ENCODE peak calls at places on chromosomes 7 and 10, in nine cellular contexts. J is NCI-H774; K is neural crest cell; P is mesothelial cell of epicardium; D is T-helper 9 cell; U is NCI-H2081; N is EH; M is activated naive CD8-positive, alpha-beta T cell treated with anti-CD3 and anti-CD28 coated beads for 36 hours; F is T-helper 17 cell. E is an unnamed sample.
A peak's percentile ranks its signal among the peaks of the same experiment; 100 is the strongest.

GRCh38 chr10:124092270-124093075 is 925 bp downstream of the CHST15 start:
- DNase-seq in J (no peak), K (peak; percentile 23), P (peak; percentile 72), D (peak; percentile 16), U (no peak), N (peak; percentile 25), M (peak; percentile 51), F (peak; percentile 18), E (no peak)

GRCh38 chr10:4240641-4241197 is 455.7 kb upstream of the KLF6 start:
- DNase-seq in J (no peak), K (no peak), P (no peak), D (no peak), U (no peak), N (peak; percentile 97), M (no peak), F (no peak), E (no peak)

GRCh38 chr7:92527300-92528187 is 776 bp downstream of the PEX1 start:
- DNase-seq in J (peak; percentile 17), K (peak; percentile 40), P (peak; percentile 64), D (peak; percentile 45), U (peak; percentile 65), N (peak; percentile 58), M (peak; percentile 70), F (peak; percentile 22), E (peak; percentile 56)

GRCh38 chr10:73635781-73636180 is 5.5 kb downstream of the MYOZ1 start:
- DNase-seq in J (no peak), K (no peak), P (no peak), D (no peak), U (no peak), N (no peak), M (no peak), F (no peak), E (no peak)

GRCh38 chr10:71852335-71852937 is 1.4 kb upstream of the PSAP start:
- DNase-seq in J (no peak), K (no peak), P (no peak), D (no peak), U (no peak), N (no peak), M (no peak), F (peak; percentile 8), E (no peak)

GRCh38 chr7:99267530-99268360 is 4.9 kb upstream of the MYH16 start:
- DNase-seq in J (no peak), K (peak; percentile 19), P (no peak), D (no peak), U (no peak), N (peak; percentile 81), M (no peak), F (no peak), E (no peak)

GRCh38 chr10:86247588-86247987 is 119.0 kb downstream of the GRID1 start:
- DNase-seq in J (no peak), K (no peak), P (no peak), D (no peak), U (no peak), N (no peak), M (no peak), F (no peak), E (no peak)

GRCh38 chr7:102220929-102221850 is 65.5 kb upstream of the SH2B2 start:
- DNase-seq in J (no peak), K (no peak), P (no peak), D (no peak), U (no peak), N (peak; percentile 82), M (no peak), F (no peak), E (no peak)

GRCh38 chr7:90958669-90959068 is 305.6 kb upstream of the FZD1 start:
- DNase-seq in J (no peak), K (no peak), P (no peak), D (no peak), U (no peak), N (peak; percentile 85), M (no peak), F (no peak), E (peak; percentile 42)

GRCh38 chr10:90087197-90088007 is 386.0 kb downstream of the KIF20B start:
- DNase-seq in J (no peak), K (no peak), P (no peak), D (no peak), U (no peak), N (peak; percentile 32), M (peak; percentile 25), F (no peak), E (no peak)

GRCh38 chr7:31104361-31105255 is 52.5 kb downstream of the ADCYAP1R1 start:
- DNase-seq in J (no peak), K (no peak), P (peak; percentile 13), D (no peak), U (no peak), N (no peak), M (no peak), F (no peak), E (no peak)

GRCh38 chr7:105270117-105270516 is 118.6 kb downstream of the SRPK2 start:
- DNase-seq in J (no peak), K (no peak), P (no peak), D (no peak), U (no peak), N (no peak), M (peak; percentile 5), F (no peak), E (no peak)

GRCh38 chr7:30970074-30970473 is 6.3 kb downstream of the GHRHR start:
- DNase-seq in J (no peak), K (no peak), P (no peak), D (no peak), U (no peak), N (no peak), M (no peak), F (no peak), E (no peak)

GRCh38 chr7:82029236-82029635 is 259.4 kb upstream of the HGF start:
- DNase-seq in J (no peak), K (no peak), P (no peak), D (no peak), U (no peak), N (peak; percentile 24), M (no peak), F (no peak), E (no peak)

GRCh38 chr10:124281666-124282065 is 137.1 kb downstream of the OAT start:
- DNase-seq in J (no peak), K (no peak), P (no peak), D (no peak), U (no peak), N (no peak), M (no peak), F (no peak), E (no peak)

GRCh38 chr7:21104124-21104500 is 317.4 kb upstream of the SP8 start:
- DNase-seq in J (no peak), K (no peak), P (no peak), D (no peak), U (no peak), N (no peak), M (no peak), F (no peak), E (no peak)

GRCh38 chr7:31938650-31939049 is 131.6 kb downstream of the PDE1C start:
- DNase-seq in J (no peak), K (no peak), P (no peak), D (no peak), U (no peak), N (peak; percentile 79), M (no peak), F (no peak), E (no peak)

GRCh38 chr7:17340655-17341054 is 42.2 kb downstream of the AHR start:
- DNase-seq in J (no peak), K (no peak), P (no peak), D (no peak), U (no peak), N (no peak), M (no peak), F (no peak), E (no peak)

GRCh38 chr7:157683251-157684156 is 346.7 kb downstream of the DNAJB6 start:
- DNase-seq in J (no peak), K (no peak), P (no peak), D (no peak), U (no peak), N (no peak), M (no peak), F (no peak), E (no peak)

GRCh38 chr10:8325417-8325980 is 271.0 kb downstream of the GATA3 start:
- DNase-seq in J (no peak), K (no peak), P (no peak), D (no peak), U (no peak), N (no peak), M (no peak), F (no peak), E (no peak)

GRCh38 chr7:42244828-42245227 is 7.8 kb upstream of the GLI3 start:
- DNase-seq in J (no peak), K (no peak), P (no peak), D (no peak), U (no peak), N (peak; percentile 80), M (no peak), F (no peak), E (no peak)

GRCh38 chr7:53325061-53325460 is 289.6 kb downstream of the POM121L12 start:
- DNase-seq in J (no peak), K (no peak), P (no peak), D (no peak), U (no peak), N (no peak), M (no peak), F (no peak), E (no peak)

GRCh38 chr10:14586901-14587300 is 187.8 kb downstream of the FAM107B start:
- DNase-seq in J (no peak), K (no peak), P (no peak), D (peak; percentile 76), U (peak; percentile 27), N (no peak), M (no peak), F (peak; percentile 69), E (no peak)

GRCh38 chr10:42780456-42780855 is 2.1 kb upstream of the BMS1 start:
- DNase-seq in J (no peak), K (no peak), P (no peak), D (no peak), U (no peak), N (no peak), M (no peak), F (no peak), E (no peak)

GRCh38 chr7:103343758-103344452 is 662 bp downstream of the DNAJC2 start:
- DNase-seq in J (peak; percentile 4), K (no peak), P (peak; percentile 45), D (peak; percentile 18), U (peak; percentile 41), N (peak; percentile 48), M (peak; percentile 43), F (peak; percentile 13), E (no peak)

GRCh38 chr7:5867060-5867459 is 13.5 kb upstream of the OCM start:
- DNase-seq in J (no peak), K (no peak), P (no peak), D (no peak), U (no peak), N (no peak), M (no peak), F (no peak), E (no peak)

GRCh38 chr10:12534824-12535223 is 185.5 kb downstream of the CAMK1D start:
- DNase-seq in J (no peak), K (no peak), P (no peak), D (no peak), U (no peak), N (no peak), M (no peak), F (no peak), E (no peak)

GRCh38 chr10:58856508-58857240 is 319.8 kb upstream of the PHYHIPL start:
- DNase-seq in J (no peak), K (no peak), P (no peak), D (no peak), U (no peak), N (peak; percentile 99), M (no peak), F (no peak), E (no peak)

GRCh38 chr7:21300692-21301091 is 127.2 kb upstream of the SP4 start:
- DNase-seq in J (no peak), K (no peak), P (no peak), D (no peak), U (no peak), N (no peak), M (no peak), F (no peak), E (peak; percentile 5)

GRCh38 chr7:3164363-3164762 is 120.7 kb upstream of the CARD11 start:
- DNase-seq in J (no peak), K (no peak), P (peak; percentile 43), D (no peak), U (no peak), N (no peak), M (no peak), F (no peak), E (no peak)

GRCh38 chr10:14454629-14455028 is 123.9 kb upstream of the FRMD4A start:
- DNase-seq in J (no peak), K (no peak), P (no peak), D (no peak), U (no peak), N (no peak), M (no peak), F (no peak), E (no peak)